ENCODE peak calls at places on chromosome 17, in six cellular contexts. B is NCI-H2081; K is hypothalamus; S is activated naive CD4-positive, alpha-beta T cell; C is GM04504; U is MV-4-11. N is an unnamed sample.

GRCh38 chr17:36703860-36704266 is 102.5 kb downstream of the MRM1 start:
- DNase-seq in B (no peak), K (peak; percentile 49), S (no peak), C (peak; percentile 2), U (no peak), N (no peak)

GRCh38 chr17:58387834-58388233 is 29.5 kb downstream of the RNF43 start:
- DNase-seq in B (no peak), K (no peak), S (no peak), C (no peak), U (no peak), N (no peak)

GRCh38 chr17:51097708-51098446 is 22.8 kb downstream of the SPAG9 start:
- DNase-seq in B (no peak), K (no peak), S (no peak), C (no peak), U (peak; percentile 56), N (no peak)

GRCh38 chr17:48615212-48615962 is at the start of gene HOXB8:
- DNase-seq in B (no peak), K (no peak), S (no peak), C (no peak), U (no peak), N (no peak)

GRCh38 chr17:50487213-50488096 is 8.8 kb downstream of the RSAD1 start:
- DNase-seq in B (no peak), K (no peak), S (no peak), C (no peak), U (no peak), N (no peak)

GRCh38 chr17:69764137-69764536 is 310.9 kb upstream of the KCNJ16 start:
- DNase-seq in B (no peak), K (no peak), S (no peak), C (no peak), U (no peak), N (no peak)

GRCh38 chr17:64291268-64291851 is 28.3 kb upstream of the TEX2 start:
- DNase-seq in B (no peak), K (no peak), S (no peak), C (no peak), U (no peak), N (no peak)

GRCh38 chr17:880074-880870 is 98.1 kb downstream of the MRM3 start:
- DNase-seq in B (no peak), K (no peak), S (no peak), C (no peak), U (no peak), N (no peak)

GRCh38 chr17:67982034-67982640 is 14.1 kb downstream of the C17orf58 start:
- DNase-seq in B (no peak), K (no peak), S (no peak), C (no peak), U (no peak), N (peak; percentile 75)

GRCh38 chr17:81339180-81339501 is 44.0 kb upstream of the SLC38A10 start:
- DNase-seq in B (no peak), K (no peak), S (no peak), C (no peak), U (no peak), N (no peak)

GRCh38 chr17:3690094-3690715 is 5.8 kb downstream of the P2RX5 start:
- DNase-seq in B (no peak), K (no peak), S (no peak), C (no peak), U (no peak), N (no peak)

N was measured in globus pallidus.